ENCODE peak calls at places on chromosomes 16 and 17, in eight cellular contexts. One of them, this sample, is unnamed.

GRCh38 chr17:57651996-57652395 is 93.1 kb downstream of the CCDC182 start:
- DNase-seq in stimulated activated CD8-positive, alpha-beta memory T cell treated with anti-CD3 and anti-CD28 coated beads, Interleukin-4, amount 100 ng/mL, for 48 hours: no peak
- DNase-seq in esophagus muscularis mucosa: no peak
- DNase-seq in activated T-helper 1 cell treated with anti-CD3 and anti-CD28 coated beads, Interleukin-12 subunit alpha, Interleukin-12 subunit beta, Interleukin-2, Interleukin-4 antibody, amounts not matched to agents 30 ng/mL and 10 ng/mL and 1 ng/mL, durations not matched to agents 14 hours and 24 hours and 36 hours: no peak
- DNase-seq in fibroblast of mammary gland: no peak
- DNase-seq in GM23248: no peak
- DNase-seq in sigmoid colon: no peak
- DNase-seq in CD4-positive, CD25-positive, alpha-beta regulatory T cell: no peak
- DNase-seq in this sample: no peak

GRCh38 chr17:51486885-51487520 is 226.7 kb downstream of the UTP18 start:
- DNase-seq in sigmoid colon: no peak
- DNase-seq in esophagus muscularis mucosa: no peak
- DNase-seq in GM23248: no peak
- DNase-seq in activated T-helper 1 cell treated with anti-CD3 and anti-CD28 coated beads, Interleukin-12 subunit alpha, Interleukin-12 subunit beta, Interleukin-2, Interleukin-4 antibody, amounts not matched to agents 30 ng/mL and 10 ng/mL and 1 ng/mL, durations not matched to agents 14 hours and 24 hours and 36 hours: no peak
- DNase-seq in stimulated activated CD8-positive, alpha-beta memory T cell treated with anti-CD3 and anti-CD28 coated beads, Interleukin-4, amount 100 ng/mL, for 48 hours: no peak
- DNase-seq in fibroblast of mammary gland: no peak
- DNase-seq in CD4-positive, CD25-positive, alpha-beta regulatory T cell: no peak
- DNase-seq in this sample: no peak

GRCh38 chr16:89918453-89919347 is at the start of gene MC1R:
- DNase-seq in stimulated activated CD8-positive, alpha-beta memory T cell treated with anti-CD3 and anti-CD28 coated beads, Interleukin-4, amount 100 ng/mL, for 48 hours: peak; percentile 65
- DNase-seq in sigmoid colon: no peak
- DNase-seq in activated T-helper 1 cell treated with anti-CD3 and anti-CD28 coated beads, Interleukin-12 subunit alpha, Interleukin-12 subunit beta, Interleukin-2, Interleukin-4 antibody, amounts not matched to agents 30 ng/mL and 10 ng/mL and 1 ng/mL, durations not matched to agents 14 hours and 24 hours and 36 hours: no peak
- DNase-seq in GM23248: peak; percentile 68
- DNase-seq in fibroblast of mammary gland: peak; percentile 39
- DNase-seq in esophagus muscularis mucosa: no peak
- DNase-seq in CD4-positive, CD25-positive, alpha-beta regulatory T cell: peak; percentile 37
- DNase-seq in this sample: peak; percentile 85

GRCh38 chr17:75645889-75646625 is 12.8 kb downstream of the SMIM5 start:
- DNase-seq in CD4-positive, CD25-positive, alpha-beta regulatory T cell: peak; percentile 44
- DNase-seq in stimulated activated CD8-positive, alpha-beta memory T cell treated with anti-CD3 and anti-CD28 coated beads, Interleukin-4, amount 100 ng/mL, for 48 hours: no peak
- DNase-seq in esophagus muscularis mucosa: no peak
- DNase-seq in activated T-helper 1 cell treated with anti-CD3 and anti-CD28 coated beads, Interleukin-12 subunit alpha, Interleukin-12 subunit beta, Interleukin-2, Interleukin-4 antibody, amounts not matched to agents 30 ng/mL and 10 ng/mL and 1 ng/mL, durations not matched to agents 14 hours and 24 hours and 36 hours: no peak
- DNase-seq in GM23248: no peak
- DNase-seq in sigmoid colon: peak; percentile 64
- DNase-seq in fibroblast of mammary gland: no peak
- DNase-seq in this sample: peak; percentile 88

GRCh38 chr17:14316131-14316854 is 15.4 kb downstream of the HS3ST3B1 start:
- DNase-seq in activated T-helper 1 cell treated with anti-CD3 and anti-CD28 coated beads, Interleukin-12 subunit alpha, Interleukin-12 subunit beta, Interleukin-2, Interleukin-4 antibody, amounts not matched to agents 30 ng/mL and 10 ng/mL and 1 ng/mL, durations not matched to agents 14 hours and 24 hours and 36 hours: no peak
- DNase-seq in sigmoid colon: no peak
- DNase-seq in fibroblast of mammary gland: peak; percentile 46
- DNase-seq in CD4-positive, CD25-positive, alpha-beta regulatory T cell: no peak
- DNase-seq in esophagus muscularis mucosa: no peak
- DNase-seq in stimulated activated CD8-positive, alpha-beta memory T cell treated with anti-CD3 and anti-CD28 coated beads, Interleukin-4, amount 100 ng/mL, for 48 hours: no peak
- DNase-seq in GM23248: no peak
- DNase-seq in this sample: no peak

GRCh38 chr17:56599093-56599492 is 5.6 kb downstream of the NOG start:
- DNase-seq in GM23248: no peak
- DNase-seq in activated T-helper 1 cell treated with anti-CD3 and anti-CD28 coated beads, Interleukin-12 subunit alpha, Interleukin-12 subunit beta, Interleukin-2, Interleukin-4 antibody, amounts not matched to agents 30 ng/mL and 10 ng/mL and 1 ng/mL, durations not matched to agents 14 hours and 24 hours and 36 hours: no peak
- DNase-seq in esophagus muscularis mucosa: no peak
- DNase-seq in stimulated activated CD8-positive, alpha-beta memory T cell treated with anti-CD3 and anti-CD28 coated beads, Interleukin-4, amount 100 ng/mL, for 48 hours: no peak
- DNase-seq in CD4-positive, CD25-positive, alpha-beta regulatory T cell: peak; percentile 83
- DNase-seq in sigmoid colon: no peak
- DNase-seq in fibroblast of mammary gland: no peak
- DNase-seq in this sample: no peak

GRCh38 chr16:89383095-89384003 is 107.0 kb downstream of the ANKRD11 start:
- DNase-seq in CD4-positive, CD25-positive, alpha-beta regulatory T cell: peak; percentile 56
- DNase-seq in activated T-helper 1 cell treated with anti-CD3 and anti-CD28 coated beads, Interleukin-12 subunit alpha, Interleukin-12 subunit beta, Interleukin-2, Interleukin-4 antibody, amounts not matched to agents 30 ng/mL and 10 ng/mL and 1 ng/mL, durations not matched to agents 14 hours and 24 hours and 36 hours: no peak
- DNase-seq in sigmoid colon: peak; percentile 59
- DNase-seq in stimulated activated CD8-positive, alpha-beta memory T cell treated with anti-CD3 and anti-CD28 coated beads, Interleukin-4, amount 100 ng/mL, for 48 hours: no peak
- DNase-seq in GM23248: no peak
- DNase-seq in esophagus muscularis mucosa: no peak
- DNase-seq in fibroblast of mammary gland: peak; percentile 46
- DNase-seq in this sample: no peak

GRCh38 chr17:42146911-42147607 is 7.7 kb downstream of the RAB5C start:
- DNase-seq in GM23248: no peak
- DNase-seq in esophagus muscularis mucosa: no peak
- DNase-seq in activated T-helper 1 cell treated with anti-CD3 and anti-CD28 coated beads, Interleukin-12 subunit alpha, Interleukin-12 subunit beta, Interleukin-2, Interleukin-4 antibody, amounts not matched to agents 30 ng/mL and 10 ng/mL and 1 ng/mL, durations not matched to agents 14 hours and 24 hours and 36 hours: no peak
- DNase-seq in sigmoid colon: no peak
- DNase-seq in fibroblast of mammary gland: no peak
- DNase-seq in CD4-positive, CD25-positive, alpha-beta regulatory T cell: no peak
- DNase-seq in stimulated activated CD8-positive, alpha-beta memory T cell treated with anti-CD3 and anti-CD28 coated beads, Interleukin-4, amount 100 ng/mL, for 48 hours: no peak
- DNase-seq in this sample: no peak

GRCh38 chr16:11768850-11769249 is 26.2 kb upstream of the TXNDC11 start:
- DNase-seq in activated T-helper 1 cell treated with anti-CD3 and anti-CD28 coated beads, Interleukin-12 subunit alpha, Interleukin-12 subunit beta, Interleukin-2, Interleukin-4 antibody, amounts not matched to agents 30 ng/mL and 10 ng/mL and 1 ng/mL, durations not matched to agents 14 hours and 24 hours and 36 hours: no peak
- DNase-seq in stimulated activated CD8-positive, alpha-beta memory T cell treated with anti-CD3 and anti-CD28 coated beads, Interleukin-4, amount 100 ng/mL, for 48 hours: no peak
- DNase-seq in CD4-positive, CD25-positive, alpha-beta regulatory T cell: peak; percentile 65
- DNase-seq in GM23248: no peak
- DNase-seq in esophagus muscularis mucosa: no peak
- DNase-seq in fibroblast of mammary gland: no peak
- DNase-seq in sigmoid colon: no peak
- DNase-seq in this sample: no peak

GRCh38 chr16:16778322-16778721 is 399.4 kb downstream of the NPIPA7 start:
- DNase-seq in GM23248: no peak
- DNase-seq in fibroblast of mammary gland: no peak
- DNase-seq in sigmoid colon: no peak
- DNase-seq in activated T-helper 1 cell treated with anti-CD3 and anti-CD28 coated beads, Interleukin-12 subunit alpha, Interleukin-12 subunit beta, Interleukin-2, Interleukin-4 antibody, amounts not matched to agents 30 ng/mL and 10 ng/mL and 1 ng/mL, durations not matched to agents 14 hours and 24 hours and 36 hours: no peak
- DNase-seq in CD4-positive, CD25-positive, alpha-beta regulatory T cell: no peak
- DNase-seq in esophagus muscularis mucosa: no peak
- DNase-seq in stimulated activated CD8-positive, alpha-beta memory T cell treated with anti-CD3 and anti-CD28 coated beads, Interleukin-4, amount 100 ng/mL, for 48 hours: no peak
- DNase-seq in this sample: no peak

GRCh38 chr16:23869052-23869451 is 33.3 kb downstream of the PRKCB start:
- DNase-seq in CD4-positive, CD25-positive, alpha-beta regulatory T cell: peak; percentile 24
- DNase-seq in sigmoid colon: no peak
- DNase-seq in fibroblast of mammary gland: no peak
- DNase-seq in stimulated activated CD8-positive, alpha-beta memory T cell treated with anti-CD3 and anti-CD28 coated beads, Interleukin-4, amount 100 ng/mL, for 48 hours: peak; percentile 49
- DNase-seq in esophagus muscularis mucosa: no peak
- DNase-seq in activated T-helper 1 cell treated with anti-CD3 and anti-CD28 coated beads, Interleukin-12 subunit alpha, Interleukin-12 subunit beta, Interleukin-2, Interleukin-4 antibody, amounts not matched to agents 30 ng/mL and 10 ng/mL and 1 ng/mL, durations not matched to agents 14 hours and 24 hours and 36 hours: peak; percentile 39
- DNase-seq in GM23248: no peak
- DNase-seq in this sample: no peak

GRCh38 chr16:457732-458400 is 32.4 kb downstream of the RAB11FIP3 start:
- DNase-seq in fibroblast of mammary gland: no peak
- DNase-seq in sigmoid colon: no peak
- DNase-seq in stimulated activated CD8-positive, alpha-beta memory T cell treated with anti-CD3 and anti-CD28 coated beads, Interleukin-4, amount 100 ng/mL, for 48 hours: no peak
- DNase-seq in activated T-helper 1 cell treated with anti-CD3 and anti-CD28 coated beads, Interleukin-12 subunit alpha, Interleukin-12 subunit beta, Interleukin-2, Interleukin-4 antibody, amounts not matched to agents 30 ng/mL and 10 ng/mL and 1 ng/mL, durations not matched to agents 14 hours and 24 hours and 36 hours: no peak
- DNase-seq in GM23248: peak; percentile 30
- DNase-seq in CD4-positive, CD25-positive, alpha-beta regulatory T cell: no peak
- DNase-seq in esophagus muscularis mucosa: no peak
- DNase-seq in this sample: no peak

GRCh38 chr17:261640-262039 is 80.2 kb upstream of the DOC2B start:
- DNase-seq in sigmoid colon: no peak
- DNase-seq in CD4-positive, CD25-positive, alpha-beta regulatory T cell: no peak
- DNase-seq in activated T-helper 1 cell treated with anti-CD3 and anti-CD28 coated beads, Interleukin-12 subunit alpha, Interleukin-12 subunit beta, Interleukin-2, Interleukin-4 antibody, amounts not matched to agents 30 ng/mL and 10 ng/mL and 1 ng/mL, durations not matched to agents 14 hours and 24 hours and 36 hours: no peak
- DNase-seq in esophagus muscularis mucosa: no peak
- DNase-seq in stimulated activated CD8-positive, alpha-beta memory T cell treated with anti-CD3 and anti-CD28 coated beads, Interleukin-4, amount 100 ng/mL, for 48 hours: no peak
- DNase-seq in GM23248: no peak
- DNase-seq in fibroblast of mammary gland: no peak
- DNase-seq in this sample: no peak

GRCh38 chr17:12627776-12628491 is 37.8 kb upstream of the MYOCD start:
- DNase-seq in activated T-helper 1 cell treated with anti-CD3 and anti-CD28 coated beads, Interleukin-12 subunit alpha, Interleukin-12 subunit beta, Interleukin-2, Interleukin-4 antibody, amounts not matched to agents 30 ng/mL and 10 ng/mL and 1 ng/mL, durations not matched to agents 14 hours and 24 hours and 36 hours: no peak
- DNase-seq in sigmoid colon: no peak
- DNase-seq in CD4-positive, CD25-positive, alpha-beta regulatory T cell: no peak
- DNase-seq in fibroblast of mammary gland: peak; percentile 61
- DNase-seq in stimulated activated CD8-positive, alpha-beta memory T cell treated with anti-CD3 and anti-CD28 coated beads, Interleukin-4, amount 100 ng/mL, for 48 hours: no peak
- DNase-seq in esophagus muscularis mucosa: no peak
- DNase-seq in GM23248: no peak
- DNase-seq in this sample: no peak

GRCh38 chr16:88455610-88456355 is 2.7 kb downstream of the ZFPM1 start:
- DNase-seq in GM23248: peak; percentile 36
- DNase-seq in fibroblast of mammary gland: peak; percentile 38
- DNase-seq in esophagus muscularis mucosa: no peak
- DNase-seq in sigmoid colon: no peak
- DNase-seq in stimulated activated CD8-positive, alpha-beta memory T cell treated with anti-CD3 and anti-CD28 coated beads, Interleukin-4, amount 100 ng/mL, for 48 hours: peak; percentile 88
- DNase-seq in CD4-positive, CD25-positive, alpha-beta regulatory T cell: peak; percentile 81
- DNase-seq in activated T-helper 1 cell treated with anti-CD3 and anti-CD28 coated beads, Interleukin-12 subunit alpha, Interleukin-12 subunit beta, Interleukin-2, Interleukin-4 antibody, amounts not matched to agents 30 ng/mL and 10 ng/mL and 1 ng/mL, durations not matched to agents 14 hours and 24 hours and 36 hours: peak; percentile 67
- DNase-seq in this sample: no peak

GRCh38 chr17:82615084-82616020 is 32.9 kb downstream of the WDR45B start:
- DNase-seq in esophagus muscularis mucosa: no peak
- DNase-seq in activated T-helper 1 cell treated with anti-CD3 and anti-CD28 coated beads, Interleukin-12 subunit alpha, Interleukin-12 subunit beta, Interleukin-2, Interleukin-4 antibody, amounts not matched to agents 30 ng/mL and 10 ng/mL and 1 ng/mL, durations not matched to agents 14 hours and 24 hours and 36 hours: no peak
- DNase-seq in fibroblast of mammary gland: no peak
- DNase-seq in CD4-positive, CD25-positive, alpha-beta regulatory T cell: no peak
- DNase-seq in stimulated activated CD8-positive, alpha-beta memory T cell treated with anti-CD3 and anti-CD28 coated beads, Interleukin-4, amount 100 ng/mL, for 48 hours: no peak
- DNase-seq in GM23248: no peak
- DNase-seq in sigmoid colon: no peak
- DNase-seq in this sample: peak; percentile 54

GRCh38 chr17:62899349-62899748 is 66.7 kb upstream of the TANC2 start:
- DNase-seq in activated T-helper 1 cell treated with anti-CD3 and anti-CD28 coated beads, Interleukin-12 subunit alpha, Interleukin-12 subunit beta, Interleukin-2, Interleukin-4 antibody, amounts not matched to agents 30 ng/mL and 10 ng/mL and 1 ng/mL, durations not matched to agents 14 hours and 24 hours and 36 hours: no peak
- DNase-seq in esophagus muscularis mucosa: no peak
- DNase-seq in sigmoid colon: no peak
- DNase-seq in CD4-positive, CD25-positive, alpha-beta regulatory T cell: no peak
- DNase-seq in stimulated activated CD8-positive, alpha-beta memory T cell treated with anti-CD3 and anti-CD28 coated beads, Interleukin-4, amount 100 ng/mL, for 48 hours: no peak
- DNase-seq in fibroblast of mammary gland: no peak
- DNase-seq in GM23248: no peak
- DNase-seq in this sample: no peak

GRCh38 chr17:28796062-28796461 is 46.5 kb downstream of the FAM222B start:
- DNase-seq in esophagus muscularis mucosa: no peak
- DNase-seq in activated T-helper 1 cell treated with anti-CD3 and anti-CD28 coated beads, Interleukin-12 subunit alpha, Interleukin-12 subunit beta, Interleukin-2, Interleukin-4 antibody, amounts not matched to agents 30 ng/mL and 10 ng/mL and 1 ng/mL, durations not matched to agents 14 hours and 24 hours and 36 hours: no peak
- DNase-seq in CD4-positive, CD25-positive, alpha-beta regulatory T cell: no peak
- DNase-seq in stimulated activated CD8-positive, alpha-beta memory T cell treated with anti-CD3 and anti-CD28 coated beads, Interleukin-4, amount 100 ng/mL, for 48 hours: no peak
- DNase-seq in sigmoid colon: no peak
- DNase-seq in fibroblast of mammary gland: no peak
- DNase-seq in GM23248: no peak
- DNase-seq in this sample: no peak

GRCh38 chr17:50266384-50267073 is 7.7 kb upstream of the TMEM92 start:
- DNase-seq in sigmoid colon: peak; percentile 91
- DNase-seq in stimulated activated CD8-positive, alpha-beta memory T cell treated with anti-CD3 and anti-CD28 coated beads, Interleukin-4, amount 100 ng/mL, for 48 hours: peak; percentile 4
- DNase-seq in activated T-helper 1 cell treated with anti-CD3 and anti-CD28 coated beads, Interleukin-12 subunit alpha, Interleukin-12 subunit beta, Interleukin-2, Interleukin-4 antibody, amounts not matched to agents 30 ng/mL and 10 ng/mL and 1 ng/mL, durations not matched to agents 14 hours and 24 hours and 36 hours: no peak
- DNase-seq in fibroblast of mammary gland: peak; percentile 90
- DNase-seq in GM23248: peak; percentile 91
- DNase-seq in esophagus muscularis mucosa: no peak
- DNase-seq in CD4-positive, CD25-positive, alpha-beta regulatory T cell: no peak
- DNase-seq in this sample: peak; percentile 85

GRCh38 chr16:85746431-85747227 is 4.3 kb downstream of the C16orf74 start:
- DNase-seq in esophagus muscularis mucosa: no peak
- DNase-seq in sigmoid colon: no peak
- DNase-seq in activated T-helper 1 cell treated with anti-CD3 and anti-CD28 coated beads, Interleukin-12 subunit alpha, Interleukin-12 subunit beta, Interleukin-2, Interleukin-4 antibody, amounts not matched to agents 30 ng/mL and 10 ng/mL and 1 ng/mL, durations not matched to agents 14 hours and 24 hours and 36 hours: no peak
- DNase-seq in fibroblast of mammary gland: peak; percentile 51
- DNase-seq in stimulated activated CD8-positive, alpha-beta memory T cell treated with anti-CD3 and anti-CD28 coated beads, Interleukin-4, amount 100 ng/mL, for 48 hours: no peak
- DNase-seq in CD4-positive, CD25-positive, alpha-beta regulatory T cell: peak; percentile 16
- DNase-seq in GM23248: peak; percentile 80
- DNase-seq in this sample: no peak

GRCh38 chr16:78576941-78577340 is 477.5 kb downstream of the WWOX start:
- DNase-seq in esophagus muscularis mucosa: no peak
- DNase-seq in GM23248: no peak
- DNase-seq in stimulated activated CD8-positive, alpha-beta memory T cell treated with anti-CD3 and anti-CD28 coated beads, Interleukin-4, amount 100 ng/mL, for 48 hours: no peak
- DNase-seq in activated T-helper 1 cell treated with anti-CD3 and anti-CD28 coated beads, Interleukin-12 subunit alpha, Interleukin-12 subunit beta, Interleukin-2, Interleukin-4 antibody, amounts not matched to agents 30 ng/mL and 10 ng/mL and 1 ng/mL, durations not matched to agents 14 hours and 24 hours and 36 hours: no peak
- DNase-seq in sigmoid colon: no peak
- DNase-seq in fibroblast of mammary gland: peak; percentile 11
- DNase-seq in CD4-positive, CD25-positive, alpha-beta regulatory T cell: no peak
- DNase-seq in this sample: no peak

GRCh38 chr16:86059253-86060171 is 160.6 kb downstream of the IRF8 start:
- DNase-seq in CD4-positive, CD25-positive, alpha-beta regulatory T cell: no peak
- DNase-seq in sigmoid colon: peak; percentile 89
- DNase-seq in activated T-helper 1 cell treated with anti-CD3 and anti-CD28 coated beads, Interleukin-12 subunit alpha, Interleukin-12 subunit beta, Interleukin-2, Interleukin-4 antibody, amounts not matched to agents 30 ng/mL and 10 ng/mL and 1 ng/mL, durations not matched to agents 14 hours and 24 hours and 36 hours: no peak
- DNase-seq in stimulated activated CD8-positive, alpha-beta memory T cell treated with anti-CD3 and anti-CD28 coated beads, Interleukin-4, amount 100 ng/mL, for 48 hours: no peak
- DNase-seq in fibroblast of mammary gland: no peak
- DNase-seq in GM23248: no peak
- DNase-seq in esophagus muscularis mucosa: no peak
- DNase-seq in this sample: peak; percentile 92

GRCh38 chr17:80029235-80029974 is 6.3 kb downstream of the TBC1D16 start:
- DNase-seq in sigmoid colon: peak; percentile 96
- DNase-seq in esophagus muscularis mucosa: peak; percentile 95
- DNase-seq in GM23248: peak; percentile 86
- DNase-seq in activated T-helper 1 cell treated with anti-CD3 and anti-CD28 coated beads, Interleukin-12 subunit alpha, Interleukin-12 subunit beta, Interleukin-2, Interleukin-4 antibody, amounts not matched to agents 30 ng/mL and 10 ng/mL and 1 ng/mL, durations not matched to agents 14 hours and 24 hours and 36 hours: no peak
- DNase-seq in CD4-positive, CD25-positive, alpha-beta regulatory T cell: no peak
- DNase-seq in fibroblast of mammary gland: peak; percentile 98
- DNase-seq in stimulated activated CD8-positive, alpha-beta memory T cell treated with anti-CD3 and anti-CD28 coated beads, Interleukin-4, amount 100 ng/mL, for 48 hours: no peak
- DNase-seq in this sample: peak; percentile 95

GRCh38 chr16:56938664-56939513 is 6.9 kb downstream of the HERPUD1 start:
- DNase-seq in CD4-positive, CD25-positive, alpha-beta regulatory T cell: peak; percentile 89
- DNase-seq in esophagus muscularis mucosa: no peak
- DNase-seq in activated T-helper 1 cell treated with anti-CD3 and anti-CD28 coated beads, Interleukin-12 subunit alpha, Interleukin-12 subunit beta, Interleukin-2, Interleukin-4 antibody, amounts not matched to agents 30 ng/mL and 10 ng/mL and 1 ng/mL, durations not matched to agents 14 hours and 24 hours and 36 hours: peak; percentile 48
- DNase-seq in fibroblast of mammary gland: peak; percentile 42
- DNase-seq in GM23248: no peak
- DNase-seq in sigmoid colon: peak; percentile 34
- DNase-seq in stimulated activated CD8-positive, alpha-beta memory T cell treated with anti-CD3 and anti-CD28 coated beads, Interleukin-4, amount 100 ng/mL, for 48 hours: peak; percentile 66
- DNase-seq in this sample: no peak

GRCh38 chr16:53773150-53773846 is 69.3 kb downstream of the FTO start:
- DNase-seq in GM23248: peak; percentile 86
- DNase-seq in esophagus muscularis mucosa: no peak
- DNase-seq in activated T-helper 1 cell treated with anti-CD3 and anti-CD28 coated beads, Interleukin-12 subunit alpha, Interleukin-12 subunit beta, Interleukin-2, Interleukin-4 antibody, amounts not matched to agents 30 ng/mL and 10 ng/mL and 1 ng/mL, durations not matched to agents 14 hours and 24 hours and 36 hours: no peak
- DNase-seq in fibroblast of mammary gland: peak; percentile 79
- DNase-seq in CD4-positive, CD25-positive, alpha-beta regulatory T cell: peak; percentile 46
- DNase-seq in sigmoid colon: no peak
- DNase-seq in stimulated activated CD8-positive, alpha-beta memory T cell treated with anti-CD3 and anti-CD28 coated beads, Interleukin-4, amount 100 ng/mL, for 48 hours: no peak
- DNase-seq in this sample: no peak

GRCh38 chr17:56141046-56141839 is 12.0 kb upstream of the ANKFN1 start:
- DNase-seq in activated T-helper 1 cell treated with anti-CD3 and anti-CD28 coated beads, Interleukin-12 subunit alpha, Interleukin-12 subunit beta, Interleukin-2, Interleukin-4 antibody, amounts not matched to agents 30 ng/mL and 10 ng/mL and 1 ng/mL, durations not matched to agents 14 hours and 24 hours and 36 hours: no peak
- DNase-seq in fibroblast of mammary gland: peak; percentile 87
- DNase-seq in sigmoid colon: no peak
- DNase-seq in esophagus muscularis mucosa: no peak
- DNase-seq in CD4-positive, CD25-positive, alpha-beta regulatory T cell: no peak
- DNase-seq in stimulated activated CD8-positive, alpha-beta memory T cell treated with anti-CD3 and anti-CD28 coated beads, Interleukin-4, amount 100 ng/mL, for 48 hours: no peak
- DNase-seq in GM23248: peak; percentile 67
- DNase-seq in this sample: no peak

GRCh38 chr16:67733734-67734470 is 14.8 kb upstream of the GFOD2 start:
- DNase-seq in CD4-positive, CD25-positive, alpha-beta regulatory T cell: no peak
- DNase-seq in fibroblast of mammary gland: no peak
- DNase-seq in GM23248: no peak
- DNase-seq in stimulated activated CD8-positive, alpha-beta memory T cell treated with anti-CD3 and anti-CD28 coated beads, Interleukin-4, amount 100 ng/mL, for 48 hours: no peak
- DNase-seq in esophagus muscularis mucosa: no peak
- DNase-seq in activated T-helper 1 cell treated with anti-CD3 and anti-CD28 coated beads, Interleukin-12 subunit alpha, Interleukin-12 subunit beta, Interleukin-2, Interleukin-4 antibody, amounts not matched to agents 30 ng/mL and 10 ng/mL and 1 ng/mL, durations not matched to agents 14 hours and 24 hours and 36 hours: no peak
- DNase-seq in sigmoid colon: no peak
- DNase-seq in this sample: peak; percentile 44

GRCh38 chr16:48607056-48607825 is 2.7 kb downstream of the N4BP1 start:
- DNase-seq in activated T-helper 1 cell treated with anti-CD3 and anti-CD28 coated beads, Interleukin-12 subunit alpha, Interleukin-12 subunit beta, Interleukin-2, Interleukin-4 antibody, amounts not matched to agents 30 ng/mL and 10 ng/mL and 1 ng/mL, durations not matched to agents 14 hours and 24 hours and 36 hours: no peak
- DNase-seq in sigmoid colon: no peak
- DNase-seq in fibroblast of mammary gland: peak; percentile 68
- DNase-seq in GM23248: peak; percentile 69
- DNase-seq in esophagus muscularis mucosa: no peak
- DNase-seq in CD4-positive, CD25-positive, alpha-beta regulatory T cell: no peak
- DNase-seq in stimulated activated CD8-positive, alpha-beta memory T cell treated with anti-CD3 and anti-CD28 coated beads, Interleukin-4, amount 100 ng/mL, for 48 hours: peak; percentile 24
- DNase-seq in this sample: no peak

GRCh38 chr17:61490540-61490975 is 38.3 kb downstream of the TBX4 start:
- DNase-seq in sigmoid colon: no peak
- DNase-seq in GM23248: peak; percentile 93
- DNase-seq in activated T-helper 1 cell treated with anti-CD3 and anti-CD28 coated beads, Interleukin-12 subunit alpha, Interleukin-12 subunit beta, Interleukin-2, Interleukin-4 antibody, amounts not matched to agents 30 ng/mL and 10 ng/mL and 1 ng/mL, durations not matched to agents 14 hours and 24 hours and 36 hours: no peak
- DNase-seq in stimulated activated CD8-positive, alpha-beta memory T cell treated with anti-CD3 and anti-CD28 coated beads, Interleukin-4, amount 100 ng/mL, for 48 hours: no peak
- DNase-seq in CD4-positive, CD25-positive, alpha-beta regulatory T cell: no peak
- DNase-seq in fibroblast of mammary gland: peak; percentile 62
- DNase-seq in esophagus muscularis mucosa: no peak
- DNase-seq in this sample: peak; percentile 58

GRCh38 chr17:17495448-17496188 is 577 bp downstream of the RASD1 start:
- DNase-seq in GM23248: peak; percentile 56
- DNase-seq in sigmoid colon: peak; percentile 80
- DNase-seq in stimulated activated CD8-positive, alpha-beta memory T cell treated with anti-CD3 and anti-CD28 coated beads, Interleukin-4, amount 100 ng/mL, for 48 hours: peak; percentile 58
- DNase-seq in esophagus muscularis mucosa: no peak
- DNase-seq in CD4-positive, CD25-positive, alpha-beta regulatory T cell: peak; percentile 51
- DNase-seq in fibroblast of mammary gland: peak; percentile 28
- DNase-seq in activated T-helper 1 cell treated with anti-CD3 and anti-CD28 coated beads, Interleukin-12 subunit alpha, Interleukin-12 subunit beta, Interleukin-2, Interleukin-4 antibody, amounts not matched to agents 30 ng/mL and 10 ng/mL and 1 ng/mL, durations not matched to agents 14 hours and 24 hours and 36 hours: peak; percentile 20
- DNase-seq in this sample: no peak

GRCh38 chr16:78242231-78242630 is 142.8 kb downstream of the WWOX start:
- DNase-seq in GM23248: no peak
- DNase-seq in fibroblast of mammary gland: no peak
- DNase-seq in stimulated activated CD8-positive, alpha-beta memory T cell treated with anti-CD3 and anti-CD28 coated beads, Interleukin-4, amount 100 ng/mL, for 48 hours: no peak
- DNase-seq in activated T-helper 1 cell treated with anti-CD3 and anti-CD28 coated beads, Interleukin-12 subunit alpha, Interleukin-12 subunit beta, Interleukin-2, Interleukin-4 antibody, amounts not matched to agents 30 ng/mL and 10 ng/mL and 1 ng/mL, durations not matched to agents 14 hours and 24 hours and 36 hours: no peak
- DNase-seq in sigmoid colon: no peak
- DNase-seq in CD4-positive, CD25-positive, alpha-beta regulatory T cell: no peak
- DNase-seq in esophagus muscularis mucosa: peak; percentile 39
- DNase-seq in this sample: no peak

GRCh38 chr17:40450175-40450574 is 6.9 kb downstream of the IGFBP4 start:
- DNase-seq in GM23248: peak; percentile 68
- DNase-seq in esophagus muscularis mucosa: no peak
- DNase-seq in CD4-positive, CD25-positive, alpha-beta regulatory T cell: peak; percentile 42
- DNase-seq in stimulated activated CD8-positive, alpha-beta memory T cell treated with anti-CD3 and anti-CD28 coated beads, Interleukin-4, amount 100 ng/mL, for 48 hours: peak; percentile 71
- DNase-seq in sigmoid colon: no peak
- DNase-seq in activated T-helper 1 cell treated with anti-CD3 and anti-CD28 coated beads, Interleukin-12 subunit alpha, Interleukin-12 subunit beta, Interleukin-2, Interleukin-4 antibody, amounts not matched to agents 30 ng/mL and 10 ng/mL and 1 ng/mL, durations not matched to agents 14 hours and 24 hours and 36 hours: no peak
- DNase-seq in fibroblast of mammary gland: peak; percentile 69
- DNase-seq in this sample: no peak

GRCh38 chr16:51062039-51062438 is 89.0 kb downstream of the SALL1 start:
- DNase-seq in CD4-positive, CD25-positive, alpha-beta regulatory T cell: no peak
- DNase-seq in fibroblast of mammary gland: no peak
- DNase-seq in esophagus muscularis mucosa: no peak
- DNase-seq in sigmoid colon: no peak
- DNase-seq in activated T-helper 1 cell treated with anti-CD3 and anti-CD28 coated beads, Interleukin-12 subunit alpha, Interleukin-12 subunit beta, Interleukin-2, Interleukin-4 antibody, amounts not matched to agents 30 ng/mL and 10 ng/mL and 1 ng/mL, durations not matched to agents 14 hours and 24 hours and 36 hours: no peak
- DNase-seq in GM23248: no peak
- DNase-seq in stimulated activated CD8-positive, alpha-beta memory T cell treated with anti-CD3 and anti-CD28 coated beads, Interleukin-4, amount 100 ng/mL, for 48 hours: no peak
- DNase-seq in this sample: no peak

GRCh38 chr16:58236231-58236690 is 38.4 kb upstream of the CSNK2A2 start:
- DNase-seq in GM23248: peak; percentile 63
- DNase-seq in esophagus muscularis mucosa: no peak
- DNase-seq in sigmoid colon: peak; percentile 78
- DNase-seq in activated T-helper 1 cell treated with anti-CD3 and anti-CD28 coated beads, Interleukin-12 subunit alpha, Interleukin-12 subunit beta, Interleukin-2, Interleukin-4 antibody, amounts not matched to agents 30 ng/mL and 10 ng/mL and 1 ng/mL, durations not matched to agents 14 hours and 24 hours and 36 hours: peak; percentile 52
- DNase-seq in stimulated activated CD8-positive, alpha-beta memory T cell treated with anti-CD3 and anti-CD28 coated beads, Interleukin-4, amount 100 ng/mL, for 48 hours: peak; percentile 79
- DNase-seq in fibroblast of mammary gland: peak; percentile 58
- DNase-seq in CD4-positive, CD25-positive, alpha-beta regulatory T cell: peak; percentile 69
- DNase-seq in this sample: peak; percentile 85

This sample was measured in posterior vena cava.